ENCODE peak calls at places on chromosomes 7 and 10, in six cellular contexts. One of them, this sample, is unnamed.

GRCh38 chr7:74410772-74411171 is 42.9 kb upstream of the GTF2IRD1 start:
- DNase-seq in tibial nerve: no peak
- DNase-seq in heart left ventricle: no peak
- DNase-seq in left ventricle myocardium inferior: no peak
- DNase-seq in breast epithelium: no peak
- DNase-seq in brain microvascular endothelial cell: no peak
- DNase-seq in this sample: no peak

GRCh38 chr10:79346388-79347225 is 662 bp upstream of the PPIF start:
- DNase-seq in heart left ventricle: no peak
- DNase-seq in left ventricle myocardium inferior: no peak
- DNase-seq in brain microvascular endothelial cell: no peak
- DNase-seq in tibial nerve: no peak
- DNase-seq in breast epithelium: no peak
- DNase-seq in this sample: no peak

GRCh38 chr10:131261890-131262289 is 49.6 kb downstream of the TCERG1L start:
- DNase-seq in breast epithelium: no peak
- DNase-seq in left ventricle myocardium inferior: no peak
- DNase-seq in brain microvascular endothelial cell: no peak
- DNase-seq in tibial nerve: no peak
- DNase-seq in heart left ventricle: no peak
- DNase-seq in this sample: no peak

GRCh38 chr10:58851606-58852005 is 324.8 kb upstream of the PHYHIPL start:
- DNase-seq in tibial nerve: no peak
- DNase-seq in brain microvascular endothelial cell: peak
- DNase-seq in heart left ventricle: no peak
- DNase-seq in breast epithelium: no peak
- DNase-seq in left ventricle myocardium inferior: no peak
- DNase-seq in this sample: no peak

GRCh38 chr7:118328505-118329211 is 104.2 kb downstream of the ANKRD7 start:
- DNase-seq in heart left ventricle: no peak
- DNase-seq in breast epithelium: no peak
- DNase-seq in brain microvascular endothelial cell: no peak
- DNase-seq in left ventricle myocardium inferior: no peak
- DNase-seq in tibial nerve: no peak
- DNase-seq in this sample: no peak

GRCh38 chr10:49079072-49079471 is 36.2 kb downstream of the VSTM4 start:
- DNase-seq in breast epithelium: no peak
- DNase-seq in heart left ventricle: no peak
- DNase-seq in left ventricle myocardium inferior: no peak
- DNase-seq in tibial nerve: no peak
- DNase-seq in brain microvascular endothelial cell: no peak
- DNase-seq in this sample: no peak

GRCh38 chr10:11672836-11673235 is 61.4 kb upstream of the USP6NL start:
- DNase-seq in tibial nerve: no peak
- DNase-seq in left ventricle myocardium inferior: no peak
- DNase-seq in heart left ventricle: no peak
- DNase-seq in brain microvascular endothelial cell: no peak
- DNase-seq in breast epithelium: no peak
- DNase-seq in this sample: no peak

GRCh38 chr10:6665847-6666246 is 85.8 kb upstream of the PRKCQ start:
- DNase-seq in left ventricle myocardium inferior: no peak
- DNase-seq in heart left ventricle: no peak
- DNase-seq in breast epithelium: no peak
- DNase-seq in tibial nerve: no peak
- DNase-seq in brain microvascular endothelial cell: no peak
- DNase-seq in this sample: no peak

GRCh38 chr10:86785021-86785420 is 28.6 kb downstream of the BMPR1A start:
- DNase-seq in brain microvascular endothelial cell: no peak
- DNase-seq in heart left ventricle: no peak
- DNase-seq in left ventricle myocardium inferior: no peak
- DNase-seq in tibial nerve: no peak
- DNase-seq in breast epithelium: no peak
- DNase-seq in this sample: no peak

DNA sequence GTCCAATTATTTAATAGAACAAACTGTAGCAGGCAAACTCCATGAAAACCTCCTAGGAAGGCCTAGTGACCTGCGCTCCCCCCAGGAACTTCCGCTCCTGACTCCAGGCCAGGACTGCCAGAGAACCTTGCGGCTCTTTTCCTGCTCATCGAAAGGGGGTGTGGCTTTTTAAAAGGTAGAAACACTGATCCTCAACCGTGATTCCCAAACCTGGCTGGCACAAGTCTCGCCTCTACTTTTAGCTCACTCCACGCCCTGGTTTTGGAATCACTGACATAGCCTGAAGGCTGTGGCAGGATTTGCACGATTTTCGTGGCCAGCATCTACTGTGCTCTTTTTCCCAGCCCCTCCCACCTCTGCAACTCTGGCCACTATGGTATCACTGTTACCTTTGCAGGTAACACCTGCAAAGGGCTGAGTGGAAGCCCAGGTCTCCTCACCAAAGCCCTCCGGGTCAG is 43.3 kb downstream of the MYOF start:
- DNase-seq in breast epithelium: peak
- DNase-seq in heart left ventricle: no peak
- DNase-seq in left ventricle myocardium inferior: no peak
- DNase-seq in tibial nerve: no peak
- DNase-seq in brain microvascular endothelial cell: peak
- DNase-seq in this sample: no peak
- H3K27ac ChIP-seq in breast epithelium: peak
- H3K27ac ChIP-seq in heart left ventricle: peak
- H3K27ac ChIP-seq in left ventricle myocardium inferior: peak
- H3K27ac ChIP-seq in tibial nerve: peak
- H3K27ac ChIP-seq in brain microvascular endothelial cell: peak
- H3K27ac ChIP-seq in this sample: no peak

GRCh38 chr10:71635251-71635866 is 84.2 kb downstream of the C10orf105 start:
- DNase-seq in breast epithelium: no peak
- DNase-seq in brain microvascular endothelial cell: no peak
- DNase-seq in left ventricle myocardium inferior: no peak
- DNase-seq in heart left ventricle: no peak
- DNase-seq in tibial nerve: no peak
- DNase-seq in this sample: no peak

GRCh38 chr10:71633935-71634334 is 85.6 kb downstream of the C10orf105 start:
- DNase-seq in breast epithelium: no peak
- DNase-seq in tibial nerve: no peak
- DNase-seq in left ventricle myocardium inferior: no peak
- DNase-seq in brain microvascular endothelial cell: no peak
- DNase-seq in heart left ventricle: no peak
- DNase-seq in this sample: no peak

GRCh38 chr10:71635867-71636266 is 83.7 kb downstream of the C10orf105 start:
- DNase-seq in brain microvascular endothelial cell: no peak
- DNase-seq in heart left ventricle: no peak
- DNase-seq in tibial nerve: no peak
- DNase-seq in breast epithelium: no peak
- DNase-seq in left ventricle myocardium inferior: no peak
- DNase-seq in this sample: no peak

GRCh38 chr10:71632896-71633600 is 86.5 kb downstream of the C10orf105 start:
- DNase-seq in tibial nerve: no peak
- DNase-seq in brain microvascular endothelial cell: no peak
- DNase-seq in breast epithelium: no peak
- DNase-seq in heart left ventricle: no peak
- DNase-seq in left ventricle myocardium inferior: no peak
- DNase-seq in this sample: no peak

DNA sequence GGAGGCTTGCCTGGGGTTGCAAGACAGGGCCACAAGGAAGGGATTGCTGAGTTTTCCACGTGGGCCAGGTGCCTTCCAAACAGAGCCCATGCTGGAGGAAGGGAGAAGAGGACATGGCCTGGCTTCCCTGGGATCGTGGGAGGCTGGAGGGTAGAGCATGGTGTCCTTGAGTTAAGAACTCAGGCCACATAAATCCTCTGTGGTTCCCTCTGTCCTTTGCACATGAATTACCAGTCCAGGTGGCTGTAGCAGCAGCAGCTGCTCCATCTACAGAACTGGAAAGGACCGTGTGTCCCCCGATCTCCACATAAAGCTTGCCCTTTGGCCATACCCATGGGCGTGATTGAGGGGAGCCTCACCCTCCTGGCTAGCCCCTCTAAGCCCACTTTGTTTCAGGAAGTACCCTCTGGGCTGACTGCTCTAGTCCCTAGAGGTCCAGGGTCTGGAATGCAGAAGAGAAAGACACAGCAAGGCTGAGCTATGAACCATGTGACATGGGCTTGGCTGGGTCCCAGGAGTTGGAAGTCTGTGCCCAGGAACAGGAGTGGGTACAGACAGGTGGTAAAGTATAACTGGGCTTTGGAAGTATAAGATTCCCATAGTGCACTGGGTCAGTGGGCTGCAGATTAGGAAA is 84.9 kb downstream of the C10orf105 start:
- DNase-seq in brain microvascular endothelial cell: no peak
- DNase-seq in heart left ventricle: peak
- DNase-seq in left ventricle myocardium inferior: peak
- DNase-seq in breast epithelium: peak
- DNase-seq in tibial nerve: no peak
- DNase-seq in this sample: no peak
- H3K27ac ChIP-seq in brain microvascular endothelial cell: no peak
- H3K27ac ChIP-seq in heart left ventricle: no peak
- H3K27ac ChIP-seq in left ventricle myocardium inferior: no peak
- H3K27ac ChIP-seq in breast epithelium: no peak
- H3K27ac ChIP-seq in tibial nerve: no peak
- H3K27ac ChIP-seq in this sample: no peak

GRCh38 chr7:139720705-139721231 is 57.0 kb downstream of the HIPK2 start:
- DNase-seq in brain microvascular endothelial cell: no peak
- DNase-seq in breast epithelium: no peak
- DNase-seq in tibial nerve: no peak
- DNase-seq in heart left ventricle: no peak
- DNase-seq in left ventricle myocardium inferior: no peak
- DNase-seq in this sample: no peak

GRCh38 chr7:139718859-139719258 is 58.9 kb downstream of the HIPK2 start:
- DNase-seq in heart left ventricle: no peak
- DNase-seq in tibial nerve: no peak
- DNase-seq in brain microvascular endothelial cell: no peak
- DNase-seq in breast epithelium: no peak
- DNase-seq in left ventricle myocardium inferior: no peak
- DNase-seq in this sample: no peak

GRCh38 chr7:139721417-139721816 is 56.4 kb downstream of the HIPK2 start:
- DNase-seq in left ventricle myocardium inferior: no peak
- DNase-seq in breast epithelium: no peak
- DNase-seq in heart left ventricle: no peak
- DNase-seq in tibial nerve: no peak
- DNase-seq in brain microvascular endothelial cell: no peak
- DNase-seq in this sample: no peak

GRCh38 chr7:139721844-139722243 is 56.0 kb downstream of the HIPK2 start:
- DNase-seq in heart left ventricle: no peak
- DNase-seq in tibial nerve: no peak
- DNase-seq in left ventricle myocardium inferior: no peak
- DNase-seq in brain microvascular endothelial cell: no peak
- DNase-seq in breast epithelium: no peak
- DNase-seq in this sample: no peak

DNA sequence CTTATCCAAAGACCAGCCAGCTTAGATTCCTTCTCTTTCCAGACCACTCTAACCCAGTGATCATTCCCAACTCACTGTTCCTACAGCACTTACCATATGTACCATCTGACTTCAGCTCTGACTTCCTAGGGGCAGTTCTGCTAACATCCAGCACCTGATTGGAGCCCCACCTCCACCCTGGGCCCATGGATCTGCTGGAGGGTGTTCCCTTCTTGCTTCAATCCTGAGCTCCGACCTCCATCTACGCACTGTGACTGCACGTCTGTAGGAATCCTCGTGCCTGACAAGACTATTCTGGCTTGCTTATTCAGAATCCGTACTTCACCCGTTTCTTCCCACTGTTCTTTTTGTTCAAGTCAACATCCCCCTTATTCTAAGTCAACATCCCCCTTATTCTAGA is 57.6 kb downstream of the HIPK2 start:
- DNase-seq in left ventricle myocardium inferior: no peak
- DNase-seq in tibial nerve: no peak
- DNase-seq in heart left ventricle: no peak
- DNase-seq in breast epithelium: no peak
- DNase-seq in brain microvascular endothelial cell: no peak
- DNase-seq in this sample: no peak
- H3K27ac ChIP-seq in left ventricle myocardium inferior: peak
- H3K27ac ChIP-seq in tibial nerve: no peak
- H3K27ac ChIP-seq in heart left ventricle: no peak
- H3K27ac ChIP-seq in breast epithelium: no peak
- H3K27ac ChIP-seq in brain microvascular endothelial cell: peak
- H3K27ac ChIP-seq in this sample: peak

DNA sequence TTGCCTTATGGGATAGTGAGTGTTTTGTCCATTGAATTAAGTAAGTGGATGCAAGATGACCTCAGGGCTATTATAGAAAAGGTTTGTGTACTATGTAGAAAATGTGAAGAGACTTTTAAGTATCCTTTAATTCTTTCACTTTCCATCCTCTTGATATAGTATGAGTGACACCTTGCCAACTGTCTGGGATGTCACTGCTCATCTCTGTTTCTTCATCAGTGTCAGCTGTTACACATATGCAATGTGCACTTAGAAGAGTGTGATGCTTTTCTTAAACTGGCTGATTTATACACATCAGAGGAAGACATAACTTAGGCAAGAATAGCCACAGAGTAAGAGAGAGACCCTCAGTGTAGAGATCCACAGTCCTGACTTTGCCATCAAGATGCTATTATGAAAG is 8.7 kb upstream of the ACTA2 start:
- DNase-seq in breast epithelium: no peak
- DNase-seq in brain microvascular endothelial cell: no peak
- DNase-seq in tibial nerve: no peak
- DNase-seq in heart left ventricle: no peak
- DNase-seq in left ventricle myocardium inferior: no peak
- DNase-seq in this sample: no peak
- H3K27ac ChIP-seq in breast epithelium: no peak
- H3K27ac ChIP-seq in brain microvascular endothelial cell: no peak
- H3K27ac ChIP-seq in tibial nerve: no peak
- H3K27ac ChIP-seq in heart left ventricle: no peak
- H3K27ac ChIP-seq in left ventricle myocardium inferior: no peak
- H3K27ac ChIP-seq in this sample: no peak

DNA sequence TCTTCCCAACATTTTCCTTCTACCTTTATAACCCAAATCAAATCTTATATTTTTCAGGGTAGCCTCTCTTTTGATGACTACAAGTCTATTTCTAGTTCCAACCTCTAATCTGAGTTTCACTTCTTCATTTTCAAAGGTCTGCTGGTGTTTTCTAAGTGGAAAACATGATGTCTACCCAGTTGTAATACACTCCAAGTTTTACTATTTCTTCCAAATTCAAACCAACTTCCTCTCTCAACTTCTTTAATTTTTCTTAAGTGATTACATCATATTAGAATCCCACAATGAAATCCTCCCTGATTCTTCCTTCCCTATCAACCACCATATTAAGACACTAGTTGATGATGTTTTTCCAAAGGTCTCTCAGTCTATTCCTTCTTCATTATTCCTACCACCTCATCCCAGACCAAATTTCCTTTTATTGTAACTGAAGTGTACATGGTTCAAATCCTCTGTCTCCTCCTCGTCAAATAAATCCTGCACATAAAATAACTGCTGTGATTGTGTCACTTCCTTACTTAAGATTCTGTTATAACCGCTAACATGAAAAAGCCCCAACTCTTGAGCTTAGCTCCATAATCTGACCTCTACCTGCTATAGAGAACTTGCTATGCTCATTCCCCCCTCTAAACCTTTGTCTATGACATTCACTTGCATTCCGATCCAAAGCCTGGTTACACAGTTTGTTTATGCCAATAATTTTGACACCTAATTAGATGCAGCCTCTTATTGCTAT is 12.7 kb downstream of the TAS2R38 start:
- DNase-seq in heart left ventricle: no peak
- DNase-seq in brain microvascular endothelial cell: no peak
- DNase-seq in breast epithelium: no peak
- DNase-seq in tibial nerve: no peak
- DNase-seq in left ventricle myocardium inferior: no peak
- DNase-seq in this sample: no peak
- H3K27ac ChIP-seq in heart left ventricle: peak
- H3K27ac ChIP-seq in brain microvascular endothelial cell: no peak
- H3K27ac ChIP-seq in breast epithelium: no peak
- H3K27ac ChIP-seq in tibial nerve: no peak
- H3K27ac ChIP-seq in left ventricle myocardium inferior: no peak
- H3K27ac ChIP-seq in this sample: no peak

This sample was measured in substantia nigra.